ENCODE peak calls at places on chromosomes 3 and 15, in five cellular contexts. One of them, this sample, is unnamed.
A peak's percentile ranks its signal among the peaks of the same experiment; 100 is the strongest.

GRCh38 chr3:46163551-46163981 is 44.5 kb downstream of the CCR1 start:
- DNase-seq in IMR-90: no peak
- DNase-seq in upper lobe of left lung: no peak
- DNase-seq in stomach: no peak
- DNase-seq in AG09319: no peak
- DNase-seq in this sample: no peak

GRCh38 chr3:47004369-47005211 is 25.1 kb downstream of the NBEAL2 start:
- DNase-seq in IMR-90: no peak
- DNase-seq in AG09319: no peak
- DNase-seq in stomach: no peak
- DNase-seq in upper lobe of left lung: no peak
- DNase-seq in this sample: peak; percentile 60

GRCh38 chr3:124584552-124585391 is 145.5 kb upstream of the UMPS start:
- DNase-seq in IMR-90: peak; percentile 22
- DNase-seq in upper lobe of left lung: peak; percentile 94
- DNase-seq in AG09319: no peak
- DNase-seq in stomach: peak; percentile 93
- DNase-seq in this sample: peak; percentile 91

GRCh38 chr3:113441051-113441770 is at the start of gene CFAP44:
- DNase-seq in stomach: peak; percentile 46
- DNase-seq in AG09319: peak; percentile 15
- DNase-seq in IMR-90: peak; percentile 52
- DNase-seq in upper lobe of left lung: peak; percentile 95
- DNase-seq in this sample: peak; percentile 85

GRCh38 chr3:64203216-64203615 is 22.1 kb downstream of the PRICKLE2 start:
- DNase-seq in IMR-90: peak; percentile 61
- DNase-seq in upper lobe of left lung: no peak
- DNase-seq in stomach: no peak
- DNase-seq in AG09319: no peak
- DNase-seq in this sample: no peak

GRCh38 chr15:20357139-20358065 is 184.2 kb downstream of the GOLGA6L6 start:
- DNase-seq in stomach: peak; percentile 25
- DNase-seq in AG09319: no peak
- DNase-seq in IMR-90: no peak
- DNase-seq in upper lobe of left lung: peak; percentile 90
- DNase-seq in this sample: peak; percentile 76

GRCh38 chr3:112653209-112653871 is 12.4 kb upstream of the CCDC80 start:
- DNase-seq in AG09319: no peak
- DNase-seq in upper lobe of left lung: no peak
- DNase-seq in IMR-90: peak; percentile 98
- DNase-seq in stomach: no peak
- DNase-seq in this sample: no peak

GRCh38 chr3:50572158-50572557 is 2.8 kb downstream of the HEMK1 start:
- DNase-seq in stomach: peak; percentile 80
- DNase-seq in IMR-90: peak; percentile 59
- DNase-seq in AG09319: peak; percentile 29
- DNase-seq in upper lobe of left lung: no peak
- DNase-seq in this sample: peak; percentile 87

GRCh38 chr15:40354408-40355171 is 3.4 kb upstream of the DISP2 start:
- DNase-seq in AG09319: no peak
- DNase-seq in IMR-90: peak; percentile 39
- DNase-seq in stomach: no peak
- DNase-seq in upper lobe of left lung: no peak
- DNase-seq in this sample: no peak

GRCh38 chr3:96813820-96814580 is 394 bp upstream of the EPHA6 start:
- DNase-seq in upper lobe of left lung: peak; percentile 86
- DNase-seq in IMR-90: peak; percentile 7
- DNase-seq in AG09319: peak; percentile 2
- DNase-seq in stomach: peak; percentile 35
- DNase-seq in this sample: peak; percentile 70

GRCh38 chr3:117688583-117688982 is 979.0 kb downstream of the TUSC7 start:
- DNase-seq in upper lobe of left lung: no peak
- DNase-seq in AG09319: no peak
- DNase-seq in stomach: peak; percentile 35
- DNase-seq in IMR-90: no peak
- DNase-seq in this sample: no peak

GRCh38 chr3:30693470-30694120 is 87.2 kb downstream of the TGFBR2 start:
- DNase-seq in IMR-90: peak; percentile 77
- DNase-seq in AG09319: peak; percentile 43
- DNase-seq in stomach: no peak
- DNase-seq in upper lobe of left lung: no peak
- DNase-seq in this sample: no peak

GRCh38 chr3:128415110-128415772 is 51.4 kb downstream of the DNAJB8 start:
- DNase-seq in upper lobe of left lung: peak; percentile 68
- DNase-seq in stomach: no peak
- DNase-seq in AG09319: no peak
- DNase-seq in IMR-90: no peak
- DNase-seq in this sample: no peak

GRCh38 chr3:181716916-181717315 is 5.2 kb downstream of the SOX2 start:
- DNase-seq in AG09319: no peak
- DNase-seq in IMR-90: no peak
- DNase-seq in stomach: no peak
- DNase-seq in upper lobe of left lung: no peak
- DNase-seq in this sample: no peak

GRCh38 chr3:10563396-10563795 is 58.0 kb upstream of the ATP2B2 start:
- DNase-seq in AG09319: no peak
- DNase-seq in IMR-90: no peak
- DNase-seq in stomach: no peak
- DNase-seq in upper lobe of left lung: no peak
- DNase-seq in this sample: peak; percentile 8

GRCh38 chr3:114884213-114884923 is 262.7 kb downstream of the ZBTB20 start:
- DNase-seq in upper lobe of left lung: peak; percentile 46
- DNase-seq in IMR-90: no peak
- DNase-seq in stomach: no peak
- DNase-seq in AG09319: no peak
- DNase-seq in this sample: no peak

GRCh38 chr3:122857019-122857418 is 62.1 kb downstream of the SLC49A4 start:
- DNase-seq in upper lobe of left lung: no peak
- DNase-seq in IMR-90: peak; percentile 62
- DNase-seq in AG09319: peak; percentile 12
- DNase-seq in stomach: no peak
- DNase-seq in this sample: no peak

GRCh38 chr15:100703032-100703578 is 100.7 kb downstream of the ASB7 start:
- DNase-seq in stomach: no peak
- DNase-seq in upper lobe of left lung: no peak
- DNase-seq in AG09319: no peak
- DNase-seq in IMR-90: peak; percentile 93
- DNase-seq in this sample: peak; percentile 10

GRCh38 chr15:67066041-67067021 is 929 bp downstream of the SMAD3 start:
- DNase-seq in IMR-90: peak; percentile 28
- DNase-seq in AG09319: no peak
- DNase-seq in stomach: no peak
- DNase-seq in upper lobe of left lung: peak; percentile 89
- DNase-seq in this sample: no peak

GRCh38 chr3:29745237-29745870 is 464.5 kb downstream of the RBMS3 start:
- DNase-seq in IMR-90: no peak
- DNase-seq in upper lobe of left lung: no peak
- DNase-seq in AG09319: no peak
- DNase-seq in stomach: no peak
- DNase-seq in this sample: no peak

GRCh38 chr3:177338697-177339219 is 141.5 kb upstream of the TBL1XR1 start:
- DNase-seq in IMR-90: peak; percentile 65
- DNase-seq in stomach: no peak
- DNase-seq in upper lobe of left lung: no peak
- DNase-seq in AG09319: no peak
- DNase-seq in this sample: no peak

DNA sequence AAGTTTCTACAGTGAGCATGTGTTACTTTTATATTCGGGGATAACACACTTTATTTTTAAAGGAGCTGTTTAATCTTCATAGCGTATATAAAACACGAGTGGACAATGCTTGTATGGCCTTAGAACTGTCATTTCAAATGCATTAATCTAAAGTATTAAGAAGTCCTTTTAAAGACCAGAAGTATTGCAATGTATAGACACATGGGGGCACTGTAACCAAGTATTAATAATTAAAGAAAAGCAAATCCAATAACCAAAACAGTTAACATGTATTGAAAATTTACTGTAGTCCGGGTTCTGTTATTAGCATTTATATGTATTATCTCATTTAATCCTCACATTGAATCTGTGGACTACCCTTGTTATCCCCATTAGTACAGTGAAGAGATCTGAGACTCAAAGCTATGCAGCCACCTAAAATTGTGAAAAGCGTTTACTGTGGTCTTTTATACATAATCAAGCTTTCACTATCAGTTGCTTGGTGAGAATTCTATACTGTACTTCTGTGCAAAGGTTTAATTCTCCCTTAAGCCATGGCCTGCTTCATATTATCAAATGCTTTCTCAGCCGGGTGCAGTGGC is 10.1 kb downstream of the ARL14 start:
- DNase-seq in stomach: no peak
- DNase-seq in AG09319: no peak
- DNase-seq in upper lobe of left lung: no peak
- DNase-seq in IMR-90: peak; percentile 24
- DNase-seq in this sample: no peak
- TF ChIP-seq CTCF in stomach: no peak
- TF ChIP-seq CTCF in AG09319: peak; percentile 32
- TF ChIP-seq CTCF in upper lobe of left lung: peak; percentile 33
- TF ChIP-seq CTCF in IMR-90: peak; percentile 45
- TF ChIP-seq CTCF in this sample: peak; percentile 43

DNA sequence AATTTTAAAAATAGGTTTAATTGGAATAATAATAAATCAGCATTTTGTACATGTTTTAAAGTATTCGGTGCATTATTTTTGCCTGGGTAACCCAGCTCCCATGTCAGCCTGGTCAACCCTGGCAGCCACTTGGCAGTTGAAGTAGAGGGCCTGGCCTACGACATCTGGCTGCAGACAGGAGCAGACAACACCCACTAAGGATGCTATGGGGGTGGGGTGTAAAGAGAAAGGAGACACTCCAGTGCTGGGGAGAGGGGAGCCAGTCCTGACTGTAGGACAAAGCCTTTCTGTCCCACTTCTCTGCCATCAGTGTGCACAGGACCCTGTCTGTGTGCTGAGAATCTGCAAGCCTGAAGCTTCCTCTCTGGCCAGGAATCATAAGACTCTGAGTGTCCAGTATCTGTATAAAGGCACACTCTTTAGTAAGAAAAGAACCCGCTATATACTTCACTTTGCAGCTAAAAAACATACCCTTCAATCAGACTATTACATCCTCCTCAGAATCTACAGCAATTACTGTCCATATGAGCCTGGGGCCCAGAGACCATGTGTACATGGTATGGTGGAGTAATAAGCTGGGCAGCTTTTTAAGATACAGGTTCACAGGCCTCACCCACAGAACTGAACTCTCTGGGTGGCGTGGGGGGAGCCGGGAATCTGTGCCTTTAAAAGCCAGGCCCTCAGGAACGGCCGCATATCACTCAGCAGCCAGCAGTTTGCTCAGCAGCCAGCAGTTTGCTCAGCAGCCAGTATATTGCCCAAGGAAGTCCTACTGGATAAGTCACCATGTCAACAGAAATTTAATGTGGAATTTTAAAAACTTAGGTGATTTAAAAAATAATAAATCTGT is 96.2 kb upstream of the CHRM5 start:
- DNase-seq in IMR-90: peak; percentile 21
- DNase-seq in AG09319: no peak
- DNase-seq in stomach: no peak
- DNase-seq in upper lobe of left lung: no peak
- DNase-seq in this sample: no peak
- TF ChIP-seq CTCF in IMR-90: no peak
- TF ChIP-seq CTCF in AG09319: no peak
- TF ChIP-seq CTCF in stomach: no peak
- TF ChIP-seq CTCF in upper lobe of left lung: no peak
- TF ChIP-seq CTCF in this sample: no peak

GRCh38 chr15:98878172-98878571 is 129.4 kb downstream of the PGPEP1L start:
- DNase-seq in stomach: no peak
- DNase-seq in upper lobe of left lung: no peak
- DNase-seq in AG09319: no peak
- DNase-seq in IMR-90: peak; percentile 79
- DNase-seq in this sample: no peak

GRCh38 chr15:98875309-98875708 is 132.3 kb downstream of the PGPEP1L start:
- DNase-seq in stomach: no peak
- DNase-seq in IMR-90: peak; percentile 33
- DNase-seq in upper lobe of left lung: no peak
- DNase-seq in AG09319: no peak
- DNase-seq in this sample: no peak

GRCh38 chr15:98881526-98882517 is 125.8 kb downstream of the PGPEP1L start:
- DNase-seq in IMR-90: peak; percentile 72
- DNase-seq in AG09319: no peak
- DNase-seq in stomach: no peak
- DNase-seq in upper lobe of left lung: no peak
- DNase-seq in this sample: no peak

GRCh38 chr15:98876461-98877369 is 130.9 kb downstream of the PGPEP1L start:
- DNase-seq in AG09319: no peak
- DNase-seq in IMR-90: peak; percentile 49
- DNase-seq in upper lobe of left lung: no peak
- DNase-seq in stomach: no peak
- DNase-seq in this sample: no peak

DNA sequence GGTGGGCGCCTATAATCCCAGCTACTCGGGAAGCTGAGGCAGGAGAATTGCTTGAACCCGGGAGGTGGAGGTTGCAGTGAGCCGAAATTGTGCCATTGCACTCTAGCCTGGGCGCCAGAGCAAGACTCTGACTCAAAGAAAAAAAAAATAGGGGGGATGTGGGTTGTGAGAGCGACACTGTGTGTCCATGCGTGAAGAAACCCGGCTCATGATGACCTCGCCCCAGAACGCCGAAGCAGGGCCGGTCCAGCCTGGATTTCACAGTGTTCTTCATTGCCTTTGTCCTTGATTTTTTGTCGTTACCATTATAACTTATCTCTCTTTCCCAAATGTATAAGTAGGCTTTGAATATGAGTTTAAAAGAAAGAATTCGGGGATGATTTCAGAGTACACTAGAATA is 128.7 kb downstream of the PGPEP1L start:
- DNase-seq in stomach: no peak
- DNase-seq in IMR-90: no peak
- DNase-seq in AG09319: no peak
- DNase-seq in upper lobe of left lung: no peak
- DNase-seq in this sample: no peak
- TF ChIP-seq CTCF in stomach: no peak
- TF ChIP-seq CTCF in IMR-90: no peak
- TF ChIP-seq CTCF in AG09319: no peak
- TF ChIP-seq CTCF in upper lobe of left lung: no peak
- TF ChIP-seq CTCF in this sample: no peak

GRCh38 chr3:79368403-79368802 is 399.4 kb downstream of the ROBO1 start:
- DNase-seq in AG09319: no peak
- DNase-seq in stomach: no peak
- DNase-seq in IMR-90: peak; percentile 13
- DNase-seq in upper lobe of left lung: no peak
- DNase-seq in this sample: no peak
- TF ChIP-seq CTCF in AG09319: no peak
- TF ChIP-seq CTCF in stomach: no peak
- TF ChIP-seq CTCF in IMR-90: no peak
- TF ChIP-seq CTCF in upper lobe of left lung: no peak
- TF ChIP-seq CTCF in this sample: no peak

DNA sequence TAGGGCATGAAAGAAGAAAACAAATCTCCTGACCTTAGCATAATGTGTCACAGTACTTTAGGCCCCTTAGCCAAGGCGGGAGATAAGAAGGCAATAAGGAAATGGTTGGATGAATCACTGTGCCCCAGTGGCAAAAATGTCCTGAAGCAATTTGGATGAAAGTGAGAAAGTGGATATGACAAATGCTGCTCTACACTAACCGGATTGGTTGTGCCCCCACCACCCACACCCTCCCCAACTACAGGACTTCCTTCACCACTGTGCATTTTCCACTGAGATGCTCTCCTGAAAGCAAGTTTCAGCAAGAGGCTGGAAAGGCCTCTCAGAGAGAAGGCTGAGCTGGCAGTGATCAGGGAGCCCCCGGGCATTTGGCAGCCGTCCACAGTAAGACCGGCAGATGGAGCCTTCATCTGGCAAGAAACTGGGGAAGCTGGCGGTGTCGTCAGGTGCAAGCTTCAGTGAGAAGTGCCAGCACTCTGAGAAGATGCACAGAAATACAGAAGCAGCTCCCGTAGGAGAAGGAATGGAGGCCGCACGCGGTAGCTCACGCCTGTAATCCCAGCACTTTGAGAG is 63.8 kb downstream of the ATP1B3 start:
- DNase-seq in AG09319: no peak
- DNase-seq in stomach: no peak
- DNase-seq in IMR-90: peak; percentile 68
- DNase-seq in upper lobe of left lung: no peak
- DNase-seq in this sample: no peak
- TF ChIP-seq CTCF in AG09319: no peak
- TF ChIP-seq CTCF in stomach: no peak
- TF ChIP-seq CTCF in IMR-90: no peak
- TF ChIP-seq CTCF in upper lobe of left lung: no peak
- TF ChIP-seq CTCF in this sample: no peak

This sample was measured in upper lobe of right lung.